ENCODE peak calls at places on chromosomes 16 and 17, in five cellular contexts. W is SK-N-SH, R is PC-3, Q is GM23338, E is MM.1S. J is an unnamed sample.

GRCh38 chr17:34252138-34252889 is 2.8 kb upstream of the CCL2 start:
- DNase-seq in W (peak), E (no peak), Q (peak), R (no peak), J (no peak)

GRCh38 chr16:85392756-85393673 is 220.1 kb upstream of the GSE1 start:
- DNase-seq in Q (no peak), W (no peak), E (no peak), R (no peak), J (no peak)

GRCh38 chr17:60147553-60148241 is 2.1 kb upstream of the CA4 start:
- DNase-seq in R (no peak), W (no peak), E (no peak), Q (no peak), J (no peak)

GRCh38 chr16:66924527-66925321 is 611 bp downstream of the RRAD start:
- DNase-seq in R (peak), W (peak), Q (peak), E (peak), J (peak)

GRCh38 chr16:14676633-14677032 is 17.5 kb downstream of the PLA2G10 start:
- DNase-seq in R (no peak), Q (no peak), W (no peak), E (no peak), J (no peak)

GRCh38 chr16:65745-66144 is 6.7 kb downstream of the RHBDF1 start:
- DNase-seq in E (peak), R (peak), Q (peak), W (peak), J (peak)

GRCh38 chr17:77209330-77209748 is 68.6 kb downstream of the SEC14L1 start:
- DNase-seq in E (peak), W (no peak), R (no peak), Q (no peak), J (no peak)

GRCh38 chr16:14418795-14419225 is 211.2 kb downstream of the PARN start:
- DNase-seq in E (no peak), W (no peak), R (no peak), Q (no peak), J (no peak)

GRCh38 chr17:20133552-20133951 is 124.4 kb downstream of the SPECC1 start:
- DNase-seq in R (no peak), E (no peak), Q (peak), W (no peak), J (no peak)

GRCh38 chr16:56198755-56199114 is 7.4 kb downstream of the GNAO1 start:
- DNase-seq in Q (no peak), W (no peak), E (no peak), R (no peak), J (no peak)

GRCh38 chr17:29243792-29244191 is 2.9 kb upstream of the CRYBA1 start:
- DNase-seq in R (peak), E (no peak), W (peak), Q (peak), J (peak)

GRCh38 chr17:66365204-66365524 is 62.8 kb downstream of the PRKCA start:
- DNase-seq in R (no peak), W (no peak), Q (no peak), E (no peak), J (peak)

GRCh38 chr17:39144414-39144813 is 7.0 kb downstream of the PLXDC1 start:
- DNase-seq in W (no peak), R (peak), Q (no peak), E (no peak), J (no peak)

GRCh38 chr17:66276328-66276937 is 26.0 kb upstream of the PRKCA start:
- DNase-seq in E (no peak), R (no peak), Q (no peak), W (no peak), J (no peak)

GRCh38 chr16:83068686-83069085 is 441.9 kb downstream of the CDH13 start:
- DNase-seq in Q (no peak), E (no peak), W (no peak), R (no peak), J (no peak)

GRCh38 chr17:77332034-77332971 is 191.5 kb downstream of the SEC14L1 start:
- DNase-seq in R (peak), Q (no peak), E (peak), W (no peak), J (no peak)

GRCh38 chr17:72702136-72702735 is 390.3 kb downstream of the SLC39A11 start:
- DNase-seq in E (no peak), W (no peak), Q (no peak), R (peak), J (no peak)

GRCh38 chr17:37742114-37742761 is 2.6 kb downstream of the HNF1B start:
- DNase-seq in Q (peak), W (peak), R (peak), E (no peak), J (peak)

GRCh38 chr16:24685539-24686432 is 43.7 kb upstream of the TNRC6A start:
- DNase-seq in W (peak), R (peak), Q (peak), E (no peak), J (peak)

GRCh38 chr17:5631958-5632357 is 47.6 kb upstream of the NLRP1 start:
- DNase-seq in R (no peak), E (no peak), W (no peak), Q (peak), J (peak)

GRCh38 chr16:8740775-8741355 is 56.6 kb downstream of the TMEM186 start:
- DNase-seq in E (no peak), Q (no peak), W (no peak), R (no peak), J (no peak)

GRCh38 chr16:3652373-3653037 is 2.0 kb upstream of the DNASE1 start:
- DNase-seq in Q (no peak), R (no peak), E (no peak), W (peak), J (no peak)

GRCh38 chr17:17560167-17560566 is 31.3 kb downstream of the PEMT start:
- DNase-seq in Q (no peak), E (no peak), R (no peak), W (no peak), J (no peak)

GRCh38 chr17:80785477-80786178 is 206.0 kb upstream of the CHMP6 start:
- DNase-seq in R (no peak), E (no peak), Q (no peak), W (no peak), J (no peak)

GRCh38 chr17:75084039-75084660 is 3.6 kb upstream of the SLC16A5 start:
- DNase-seq in R (peak), E (peak), W (peak), Q (no peak), J (no peak)

GRCh38 chr16:9258423-9259051 is 167.1 kb downstream of the HAPSTR1 start:
- DNase-seq in R (peak), E (peak), Q (peak), W (peak), J (peak)

GRCh38 chr17:74059471-74059870 is 144.0 kb upstream of the RPL38 start:
- DNase-seq in W (no peak), R (no peak), E (no peak), Q (no peak), J (no peak)

GRCh38 chr17:10071141-10071540 is 127.3 kb downstream of the GAS7 start:
- DNase-seq in W (no peak), E (no peak), R (no peak), Q (no peak), J (no peak)

GRCh38 chr17:12549499-12549901 is 116.2 kb upstream of the MYOCD start:
- DNase-seq in E (no peak), Q (no peak), R (no peak), W (no peak), J (no peak)

GRCh38 chr17:12547829-12548228 is 117.9 kb upstream of the MYOCD start:
- DNase-seq in Q (no peak), E (no peak), R (no peak), W (no peak), J (no peak)

GRCh38 chr17:12546983-12547382 is 118.7 kb upstream of the MYOCD start:
- DNase-seq in R (no peak), Q (no peak), W (no peak), E (no peak), J (no peak)

GRCh38 chr17:12545877-12546513 is 119.7 kb upstream of the MYOCD start:
- DNase-seq in E (peak), Q (peak), W (peak), R (peak), J (peak)

GRCh38 chr17:12548558-12548957 is 117.1 kb upstream of the MYOCD start:
- DNase-seq in Q (no peak), W (no peak), E (no peak), R (no peak), J (no peak)
- H2AFZ ChIP-seq in Q (no peak), W (no peak), E (no peak), R (no peak), J (no peak)

GRCh38 chr16:57797526-57798266 is 4.6 kb downstream of the KIFC3 start:
- DNase-seq in W (no peak), Q (peak), E (peak), R (peak), J (peak)
- TF ChIP-seq EZH2phosphoT487 in W (no peak), Q (no peak), E (no peak), R (no peak), J (peak)

GRCh38 chr16:17970816-17971291 is 365.7 kb downstream of the NPIPA8 start:
- DNase-seq in Q (peak), W (no peak), R (no peak), E (no peak), J (no peak)
- H2AFZ ChIP-seq in Q (no peak), W (no peak), R (no peak), E (no peak), J (no peak)

DNA sequence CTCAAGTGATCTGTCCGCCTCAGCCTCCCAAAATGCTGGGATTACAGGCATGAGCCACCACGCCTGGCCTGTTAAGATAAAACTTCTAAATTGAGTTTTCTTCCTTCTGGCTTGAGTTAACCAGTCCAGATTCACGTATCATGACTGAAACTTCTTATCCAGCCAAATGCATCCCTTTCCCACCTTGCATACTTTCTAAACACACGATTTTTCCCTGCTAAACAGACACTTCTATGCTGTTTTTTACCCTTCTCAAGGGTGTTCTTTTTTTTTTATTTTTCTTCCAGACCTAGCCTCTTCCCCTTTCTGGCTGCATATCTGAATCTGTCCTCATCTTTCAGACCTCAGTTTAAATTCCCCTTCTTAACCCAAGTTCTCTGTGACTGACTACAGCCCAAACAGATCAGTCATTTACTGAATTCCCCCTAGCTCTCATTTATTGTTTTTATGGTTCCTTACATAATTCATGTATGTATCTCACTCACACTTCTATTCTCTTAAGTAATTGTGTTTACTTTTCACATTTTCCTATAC is 5.4 kb downstream of the EVI2B start:
- DNase-seq in R (no peak), W (no peak), Q (no peak), E (no peak), J (no peak)
- TF ChIP-seq EZH2phosphoT487 in R (no peak), W (no peak), Q (no peak), E (no peak), J (no peak)

DNA sequence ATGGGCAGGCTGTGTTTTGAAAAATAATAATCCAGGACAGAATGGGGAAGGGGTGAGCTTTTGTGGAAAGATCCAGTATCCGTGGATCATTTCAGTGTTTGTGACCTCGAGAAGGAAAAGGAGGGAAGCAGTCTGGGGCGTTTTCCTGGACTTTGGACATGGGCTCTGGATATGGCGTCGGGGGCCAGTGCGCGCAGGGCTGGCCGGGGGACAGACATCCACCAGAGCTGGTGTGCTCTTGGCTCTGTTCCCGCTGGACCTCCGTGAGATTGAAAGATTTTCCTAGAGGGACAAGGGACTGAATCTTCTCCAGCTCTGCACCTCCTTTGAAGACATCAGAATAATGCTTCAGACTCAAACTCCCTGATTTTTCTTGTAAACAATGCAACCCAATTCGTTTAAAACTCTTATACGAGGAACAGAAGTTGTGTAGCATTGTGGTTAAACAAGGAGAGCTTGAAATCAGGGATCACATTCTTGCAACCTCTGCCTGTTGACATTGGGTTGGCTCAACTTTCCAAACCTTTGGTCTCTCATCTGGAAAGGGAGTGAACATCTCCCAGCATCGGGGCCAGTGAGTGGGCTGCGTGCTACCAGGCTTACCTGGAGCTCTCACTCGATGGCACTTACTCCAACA is 75.9 kb downstream of the C16orf95 start:
- DNase-seq in R (no peak), E (no peak), W (no peak), Q (no peak), J (no peak)
- H2AFZ ChIP-seq in R (peak), E (no peak), W (no peak), Q (no peak), J (no peak)

GRCh38 chr17:49516190-49516589 is 21.1 kb downstream of the NGFR start:
- DNase-seq in W (peak), Q (no peak), R (no peak), E (no peak), J (no peak)
- TF ChIP-seq EZH2phosphoT487 in W (no peak), Q (no peak), R (no peak), E (no peak), J (no peak)

GRCh38 chr16:58732545-58733247 is 1.4 kb downstream of the GOT2 start:
- DNase-seq in Q (peak), W (no peak), R (peak), E (no peak), J (no peak)
- H2AFZ ChIP-seq in Q (peak), W (no peak), R (no peak), E (peak), J (no peak)